ENCODE peak calls at places on chromosome 15, in five cellular contexts. T is activated T-helper 9 cell treated with anti-CD3 and anti-CD28 coated beads, Interleukin-2, amount 50 U/mL, for 16 hours; B is pancreas; Y is anterior cingulate cortex; D is MCF 10A. E is an unnamed sample.

GRCh38 chr15:37079726-37080125 is 20.6 kb downstream of the MEIS2 start:
- DNase-seq in D (no peak), Y (no peak), B (no peak), T (no peak), E (no peak)

GRCh38 chr15:45549831-45550230 is 27.3 kb upstream of the SLC30A4 start:
- DNase-seq in T (no peak), D (peak), Y (no peak), B (no peak), E (no peak)

GRCh38 chr15:84859143-84859542 is 25.3 kb upstream of the SLC28A1 start:
- DNase-seq in D (peak), B (no peak), Y (no peak), T (no peak), E (no peak)

GRCh38 chr15:81749667-81750360 is 296.0 kb downstream of the MEX3B start:
- DNase-seq in Y (no peak), B (peak), D (no peak), T (no peak), E (no peak)

GRCh38 chr15:62449638-62450037 is 284.6 kb upstream of the C2CD4B start:
- DNase-seq in D (no peak), T (no peak), B (no peak), Y (no peak), E (no peak)

GRCh38 chr15:48507416-48508065 is 138.0 kb downstream of the FBN1 start:
- DNase-seq in D (peak), Y (no peak), B (no peak), T (no peak), E (peak)

GRCh38 chr15:50816191-50816590 is 50.7 kb upstream of the SPPL2A start:
- DNase-seq in Y (no peak), D (peak), T (no peak), B (no peak), E (no peak)

GRCh38 chr15:75713338-75713895 is 769 bp upstream of the CSPG4 start:
- DNase-seq in B (no peak), Y (no peak), T (no peak), D (peak), E (no peak)

GRCh38 chr15:40047413-40048154 is 8.6 kb upstream of the SRP14 start:
- DNase-seq in D (peak), T (peak), Y (no peak), B (no peak), E (no peak)

GRCh38 chr15:64807751-64808222 is 17.7 kb downstream of the PIF1 start:
- DNase-seq in B (no peak), D (no peak), T (no peak), Y (no peak), E (no peak)

GRCh38 chr15:88076246-88076645 is 180.3 kb downstream of the NTRK3 start:
- DNase-seq in Y (no peak), D (no peak), B (no peak), T (no peak), E (no peak)

GRCh38 chr15:61994216-61994615 is 66.0 kb downstream of the VPS13C start:
- DNase-seq in B (no peak), Y (no peak), T (no peak), D (peak), E (no peak)

E was measured in neural crest cell.